ENCODE peak calls at places on chromosomes 6 and 20, in nine cellular contexts. One of them, this sample, is unnamed.

GRCh38 chr20:22545045-22545444 is 39.3 kb downstream of the FOXA2 start:
- DNase-seq in NCI-H226: no peak
- DNase-seq in cardiac muscle cell: no peak
- DNase-seq in brain microvascular endothelial cell: no peak
- DNase-seq in effector CD4-positive, alpha-beta T cell: no peak
- DNase-seq in stimulated activated naive B cell treated with anti-CD40 and anti-IgM and Interleukin-4, amounts not matched to agents 10 μg/mL and 1 μg/mL and 100 μg/mL, for 72 hours: no peak
- DNase-seq in progenitor cell of endocrine pancreas: no peak
- DNase-seq in RCC 7860: no peak
- DNase-seq in activated effector memory CD4-positive, alpha-beta T cell treated with anti-CD3 and anti-CD28 coated beads, Interleukin-2, amount 50 U/mL, for 16 hours: no peak
- DNase-seq in this sample: no peak

GRCh38 chr20:48563191-48563884 is 264.5 kb downstream of the PREX1 start:
- DNase-seq in NCI-H226: no peak
- DNase-seq in cardiac muscle cell: no peak
- DNase-seq in brain microvascular endothelial cell: no peak
- DNase-seq in effector CD4-positive, alpha-beta T cell: no peak
- DNase-seq in stimulated activated naive B cell treated with anti-CD40 and anti-IgM and Interleukin-4, amounts not matched to agents 10 μg/mL and 1 μg/mL and 100 μg/mL, for 72 hours: no peak
- DNase-seq in progenitor cell of endocrine pancreas: no peak
- DNase-seq in RCC 7860: no peak
- DNase-seq in activated effector memory CD4-positive, alpha-beta T cell treated with anti-CD3 and anti-CD28 coated beads, Interleukin-2, amount 50 U/mL, for 16 hours: no peak
- DNase-seq in this sample: no peak

GRCh38 chr6:20438462-20439070 is 36.9 kb downstream of the E2F3 start:
- DNase-seq in NCI-H226: no peak
- DNase-seq in cardiac muscle cell: no peak
- DNase-seq in brain microvascular endothelial cell: no peak
- DNase-seq in effector CD4-positive, alpha-beta T cell: no peak
- DNase-seq in stimulated activated naive B cell treated with anti-CD40 and anti-IgM and Interleukin-4, amounts not matched to agents 10 μg/mL and 1 μg/mL and 100 μg/mL, for 72 hours: no peak
- DNase-seq in progenitor cell of endocrine pancreas: no peak
- DNase-seq in RCC 7860: no peak
- DNase-seq in activated effector memory CD4-positive, alpha-beta T cell treated with anti-CD3 and anti-CD28 coated beads, Interleukin-2, amount 50 U/mL, for 16 hours: no peak
- DNase-seq in this sample: no peak

GRCh38 chr20:62285722-62286121 is 17.1 kb upstream of the ADRM1 start:
- DNase-seq in NCI-H226: no peak
- DNase-seq in cardiac muscle cell: no peak
- DNase-seq in brain microvascular endothelial cell: no peak
- DNase-seq in effector CD4-positive, alpha-beta T cell: no peak
- DNase-seq in stimulated activated naive B cell treated with anti-CD40 and anti-IgM and Interleukin-4, amounts not matched to agents 10 μg/mL and 1 μg/mL and 100 μg/mL, for 72 hours: no peak
- DNase-seq in progenitor cell of endocrine pancreas: no peak
- DNase-seq in RCC 7860: no peak
- DNase-seq in activated effector memory CD4-positive, alpha-beta T cell treated with anti-CD3 and anti-CD28 coated beads, Interleukin-2, amount 50 U/mL, for 16 hours: no peak
- DNase-seq in this sample: no peak

GRCh38 chr20:36062799-36063198 is 91.7 kb upstream of the EPB41L1 start:
- DNase-seq in NCI-H226: no peak
- DNase-seq in cardiac muscle cell: no peak
- DNase-seq in brain microvascular endothelial cell: peak; percentile 40
- DNase-seq in effector CD4-positive, alpha-beta T cell: no peak
- DNase-seq in stimulated activated naive B cell treated with anti-CD40 and anti-IgM and Interleukin-4, amounts not matched to agents 10 μg/mL and 1 μg/mL and 100 μg/mL, for 72 hours: no peak
- DNase-seq in progenitor cell of endocrine pancreas: no peak
- DNase-seq in RCC 7860: no peak
- DNase-seq in activated effector memory CD4-positive, alpha-beta T cell treated with anti-CD3 and anti-CD28 coated beads, Interleukin-2, amount 50 U/mL, for 16 hours: no peak
- DNase-seq in this sample: no peak

GRCh38 chr6:137277971-137278602 is 58.9 kb upstream of the IFNGR1 start:
- DNase-seq in NCI-H226: peak; percentile 71
- DNase-seq in cardiac muscle cell: peak; percentile 45
- DNase-seq in brain microvascular endothelial cell: peak; percentile 90
- DNase-seq in effector CD4-positive, alpha-beta T cell: no peak
- DNase-seq in stimulated activated naive B cell treated with anti-CD40 and anti-IgM and Interleukin-4, amounts not matched to agents 10 μg/mL and 1 μg/mL and 100 μg/mL, for 72 hours: no peak
- DNase-seq in progenitor cell of endocrine pancreas: no peak
- DNase-seq in RCC 7860: peak; percentile 88
- DNase-seq in activated effector memory CD4-positive, alpha-beta T cell treated with anti-CD3 and anti-CD28 coated beads, Interleukin-2, amount 50 U/mL, for 16 hours: no peak
- DNase-seq in this sample: peak; percentile 95

GRCh38 chr6:2783188-2783957 is 18.2 kb downstream of the WRNIP1 start:
- DNase-seq in NCI-H226: no peak
- DNase-seq in cardiac muscle cell: no peak
- DNase-seq in brain microvascular endothelial cell: no peak
- DNase-seq in effector CD4-positive, alpha-beta T cell: no peak
- DNase-seq in stimulated activated naive B cell treated with anti-CD40 and anti-IgM and Interleukin-4, amounts not matched to agents 10 μg/mL and 1 μg/mL and 100 μg/mL, for 72 hours: no peak
- DNase-seq in progenitor cell of endocrine pancreas: no peak
- DNase-seq in RCC 7860: no peak
- DNase-seq in activated effector memory CD4-positive, alpha-beta T cell treated with anti-CD3 and anti-CD28 coated beads, Interleukin-2, amount 50 U/mL, for 16 hours: no peak
- DNase-seq in this sample: peak; percentile 64

GRCh38 chr20:39036011-39036410 is 73.9 kb downstream of the DHX35 start:
- DNase-seq in NCI-H226: no peak
- DNase-seq in cardiac muscle cell: no peak
- DNase-seq in brain microvascular endothelial cell: peak; percentile 9
- DNase-seq in effector CD4-positive, alpha-beta T cell: no peak
- DNase-seq in stimulated activated naive B cell treated with anti-CD40 and anti-IgM and Interleukin-4, amounts not matched to agents 10 μg/mL and 1 μg/mL and 100 μg/mL, for 72 hours: no peak
- DNase-seq in progenitor cell of endocrine pancreas: no peak
- DNase-seq in RCC 7860: no peak
- DNase-seq in activated effector memory CD4-positive, alpha-beta T cell treated with anti-CD3 and anti-CD28 coated beads, Interleukin-2, amount 50 U/mL, for 16 hours: no peak
- DNase-seq in this sample: no peak

GRCh38 chr20:56439784-56440291 is 27.8 kb downstream of the CASS4 start:
- DNase-seq in NCI-H226: peak; percentile 88
- DNase-seq in cardiac muscle cell: peak; percentile 99
- DNase-seq in brain microvascular endothelial cell: peak; percentile 96
- DNase-seq in effector CD4-positive, alpha-beta T cell: no peak
- DNase-seq in stimulated activated naive B cell treated with anti-CD40 and anti-IgM and Interleukin-4, amounts not matched to agents 10 μg/mL and 1 μg/mL and 100 μg/mL, for 72 hours: no peak
- DNase-seq in progenitor cell of endocrine pancreas: no peak
- DNase-seq in RCC 7860: peak; percentile 15
- DNase-seq in activated effector memory CD4-positive, alpha-beta T cell treated with anti-CD3 and anti-CD28 coated beads, Interleukin-2, amount 50 U/mL, for 16 hours: peak; percentile 58
- DNase-seq in this sample: peak; percentile 30

GRCh38 chr6:4021862-4022715 is 56.8 kb downstream of the FAM217A start:
- DNase-seq in NCI-H226: no peak
- DNase-seq in cardiac muscle cell: no peak
- DNase-seq in brain microvascular endothelial cell: no peak
- DNase-seq in effector CD4-positive, alpha-beta T cell: no peak
- DNase-seq in stimulated activated naive B cell treated with anti-CD40 and anti-IgM and Interleukin-4, amounts not matched to agents 10 μg/mL and 1 μg/mL and 100 μg/mL, for 72 hours: no peak
- DNase-seq in progenitor cell of endocrine pancreas: no peak
- DNase-seq in RCC 7860: no peak
- DNase-seq in activated effector memory CD4-positive, alpha-beta T cell treated with anti-CD3 and anti-CD28 coated beads, Interleukin-2, amount 50 U/mL, for 16 hours: no peak
- DNase-seq in this sample: no peak

GRCh38 chr6:158357570-158358216 is 45.4 kb downstream of the TULP4 start:
- DNase-seq in NCI-H226: no peak
- DNase-seq in cardiac muscle cell: no peak
- DNase-seq in brain microvascular endothelial cell: no peak
- DNase-seq in effector CD4-positive, alpha-beta T cell: no peak
- DNase-seq in stimulated activated naive B cell treated with anti-CD40 and anti-IgM and Interleukin-4, amounts not matched to agents 10 μg/mL and 1 μg/mL and 100 μg/mL, for 72 hours: no peak
- DNase-seq in progenitor cell of endocrine pancreas: no peak
- DNase-seq in RCC 7860: no peak
- DNase-seq in activated effector memory CD4-positive, alpha-beta T cell treated with anti-CD3 and anti-CD28 coated beads, Interleukin-2, amount 50 U/mL, for 16 hours: no peak
- DNase-seq in this sample: no peak

GRCh38 chr20:37235065-37235464 is 26.5 kb downstream of the GHRH start:
- DNase-seq in NCI-H226: no peak
- DNase-seq in cardiac muscle cell: no peak
- DNase-seq in brain microvascular endothelial cell: no peak
- DNase-seq in effector CD4-positive, alpha-beta T cell: no peak
- DNase-seq in stimulated activated naive B cell treated with anti-CD40 and anti-IgM and Interleukin-4, amounts not matched to agents 10 μg/mL and 1 μg/mL and 100 μg/mL, for 72 hours: no peak
- DNase-seq in progenitor cell of endocrine pancreas: no peak
- DNase-seq in RCC 7860: no peak
- DNase-seq in activated effector memory CD4-positive, alpha-beta T cell treated with anti-CD3 and anti-CD28 coated beads, Interleukin-2, amount 50 U/mL, for 16 hours: no peak
- DNase-seq in this sample: no peak

GRCh38 chr20:44110816-44111568 is 76.0 kb downstream of the JPH2 start:
- DNase-seq in NCI-H226: no peak
- DNase-seq in cardiac muscle cell: no peak
- DNase-seq in brain microvascular endothelial cell: no peak
- DNase-seq in effector CD4-positive, alpha-beta T cell: no peak
- DNase-seq in stimulated activated naive B cell treated with anti-CD40 and anti-IgM and Interleukin-4, amounts not matched to agents 10 μg/mL and 1 μg/mL and 100 μg/mL, for 72 hours: no peak
- DNase-seq in progenitor cell of endocrine pancreas: no peak
- DNase-seq in RCC 7860: no peak
- DNase-seq in activated effector memory CD4-positive, alpha-beta T cell treated with anti-CD3 and anti-CD28 coated beads, Interleukin-2, amount 50 U/mL, for 16 hours: no peak
- DNase-seq in this sample: no peak

GRCh38 chr6:153024401-153025017 is 22.0 kb upstream of the MTRF1L start:
- DNase-seq in NCI-H226: peak; percentile 31
- DNase-seq in cardiac muscle cell: peak; percentile 66
- DNase-seq in brain microvascular endothelial cell: peak; percentile 71
- DNase-seq in effector CD4-positive, alpha-beta T cell: peak; percentile 33
- DNase-seq in stimulated activated naive B cell treated with anti-CD40 and anti-IgM and Interleukin-4, amounts not matched to agents 10 μg/mL and 1 μg/mL and 100 μg/mL, for 72 hours: peak; percentile 24
- DNase-seq in progenitor cell of endocrine pancreas: peak; percentile 22
- DNase-seq in RCC 7860: peak; percentile 26
- DNase-seq in activated effector memory CD4-positive, alpha-beta T cell treated with anti-CD3 and anti-CD28 coated beads, Interleukin-2, amount 50 U/mL, for 16 hours: peak; percentile 63
- DNase-seq in this sample: peak; percentile 78

GRCh38 chr6:169962604-169963469 is 211.4 kb downstream of the ERMARD start:
- DNase-seq in NCI-H226: no peak
- DNase-seq in cardiac muscle cell: no peak
- DNase-seq in brain microvascular endothelial cell: no peak
- DNase-seq in effector CD4-positive, alpha-beta T cell: no peak
- DNase-seq in stimulated activated naive B cell treated with anti-CD40 and anti-IgM and Interleukin-4, amounts not matched to agents 10 μg/mL and 1 μg/mL and 100 μg/mL, for 72 hours: no peak
- DNase-seq in progenitor cell of endocrine pancreas: no peak
- DNase-seq in RCC 7860: no peak
- DNase-seq in activated effector memory CD4-positive, alpha-beta T cell treated with anti-CD3 and anti-CD28 coated beads, Interleukin-2, amount 50 U/mL, for 16 hours: peak; percentile 58
- DNase-seq in this sample: no peak

GRCh38 chr20:33437141-33437911 is 6.2 kb downstream of the SNTA1 start:
- DNase-seq in NCI-H226: no peak
- DNase-seq in cardiac muscle cell: peak; percentile 83
- DNase-seq in brain microvascular endothelial cell: peak; percentile 69
- DNase-seq in effector CD4-positive, alpha-beta T cell: no peak
- DNase-seq in stimulated activated naive B cell treated with anti-CD40 and anti-IgM and Interleukin-4, amounts not matched to agents 10 μg/mL and 1 μg/mL and 100 μg/mL, for 72 hours: no peak
- DNase-seq in progenitor cell of endocrine pancreas: no peak
- DNase-seq in RCC 7860: no peak
- DNase-seq in activated effector memory CD4-positive, alpha-beta T cell treated with anti-CD3 and anti-CD28 coated beads, Interleukin-2, amount 50 U/mL, for 16 hours: no peak
- DNase-seq in this sample: no peak

GRCh38 chr6:137357263-137357947 is 136.8 kb downstream of the OLIG3 start:
- DNase-seq in NCI-H226: no peak
- DNase-seq in cardiac muscle cell: no peak
- DNase-seq in brain microvascular endothelial cell: no peak
- DNase-seq in effector CD4-positive, alpha-beta T cell: no peak
- DNase-seq in stimulated activated naive B cell treated with anti-CD40 and anti-IgM and Interleukin-4, amounts not matched to agents 10 μg/mL and 1 μg/mL and 100 μg/mL, for 72 hours: no peak
- DNase-seq in progenitor cell of endocrine pancreas: no peak
- DNase-seq in RCC 7860: no peak
- DNase-seq in activated effector memory CD4-positive, alpha-beta T cell treated with anti-CD3 and anti-CD28 coated beads, Interleukin-2, amount 50 U/mL, for 16 hours: no peak
- DNase-seq in this sample: no peak

GRCh38 chr6:35327349-35328027 is 14.9 kb upstream of the PPARD start:
- DNase-seq in NCI-H226: no peak
- DNase-seq in cardiac muscle cell: peak; percentile 64
- DNase-seq in brain microvascular endothelial cell: peak; percentile 56
- DNase-seq in effector CD4-positive, alpha-beta T cell: peak; percentile 72
- DNase-seq in stimulated activated naive B cell treated with anti-CD40 and anti-IgM and Interleukin-4, amounts not matched to agents 10 μg/mL and 1 μg/mL and 100 μg/mL, for 72 hours: peak; percentile 55
- DNase-seq in progenitor cell of endocrine pancreas: peak; percentile 26
- DNase-seq in RCC 7860: no peak
- DNase-seq in activated effector memory CD4-positive, alpha-beta T cell treated with anti-CD3 and anti-CD28 coated beads, Interleukin-2, amount 50 U/mL, for 16 hours: peak; percentile 90
- DNase-seq in this sample: peak; percentile 76

GRCh38 chr6:47724300-47724699 is 25.9 kb downstream of the ADGRF4 start:
- DNase-seq in NCI-H226: no peak
- DNase-seq in cardiac muscle cell: no peak
- DNase-seq in brain microvascular endothelial cell: no peak
- DNase-seq in effector CD4-positive, alpha-beta T cell: no peak
- DNase-seq in stimulated activated naive B cell treated with anti-CD40 and anti-IgM and Interleukin-4, amounts not matched to agents 10 μg/mL and 1 μg/mL and 100 μg/mL, for 72 hours: no peak
- DNase-seq in progenitor cell of endocrine pancreas: no peak
- DNase-seq in RCC 7860: no peak
- DNase-seq in activated effector memory CD4-positive, alpha-beta T cell treated with anti-CD3 and anti-CD28 coated beads, Interleukin-2, amount 50 U/mL, for 16 hours: no peak
- DNase-seq in this sample: no peak

GRCh38 chr6:44514576-44515193 is 127.2 kb downstream of the CDC5L start:
- DNase-seq in NCI-H226: no peak
- DNase-seq in cardiac muscle cell: no peak
- DNase-seq in brain microvascular endothelial cell: no peak
- DNase-seq in effector CD4-positive, alpha-beta T cell: no peak
- DNase-seq in stimulated activated naive B cell treated with anti-CD40 and anti-IgM and Interleukin-4, amounts not matched to agents 10 μg/mL and 1 μg/mL and 100 μg/mL, for 72 hours: no peak
- DNase-seq in progenitor cell of endocrine pancreas: no peak
- DNase-seq in RCC 7860: no peak
- DNase-seq in activated effector memory CD4-positive, alpha-beta T cell treated with anti-CD3 and anti-CD28 coated beads, Interleukin-2, amount 50 U/mL, for 16 hours: no peak
- DNase-seq in this sample: no peak

GRCh38 chr6:105087571-105088211 is 92.1 kb downstream of the POPDC3 start:
- DNase-seq in NCI-H226: no peak
- DNase-seq in cardiac muscle cell: peak; percentile 76
- DNase-seq in brain microvascular endothelial cell: peak; percentile 40
- DNase-seq in effector CD4-positive, alpha-beta T cell: no peak
- DNase-seq in stimulated activated naive B cell treated with anti-CD40 and anti-IgM and Interleukin-4, amounts not matched to agents 10 μg/mL and 1 μg/mL and 100 μg/mL, for 72 hours: no peak
- DNase-seq in progenitor cell of endocrine pancreas: no peak
- DNase-seq in RCC 7860: peak; percentile 50
- DNase-seq in activated effector memory CD4-positive, alpha-beta T cell treated with anti-CD3 and anti-CD28 coated beads, Interleukin-2, amount 50 U/mL, for 16 hours: no peak
- DNase-seq in this sample: peak; percentile 45

GRCh38 chr6:156850356-156850755 is 73.2 kb downstream of the ARID1B start:
- DNase-seq in NCI-H226: no peak
- DNase-seq in cardiac muscle cell: no peak
- DNase-seq in brain microvascular endothelial cell: no peak
- DNase-seq in effector CD4-positive, alpha-beta T cell: no peak
- DNase-seq in stimulated activated naive B cell treated with anti-CD40 and anti-IgM and Interleukin-4, amounts not matched to agents 10 μg/mL and 1 μg/mL and 100 μg/mL, for 72 hours: no peak
- DNase-seq in progenitor cell of endocrine pancreas: no peak
- DNase-seq in RCC 7860: no peak
- DNase-seq in activated effector memory CD4-positive, alpha-beta T cell treated with anti-CD3 and anti-CD28 coated beads, Interleukin-2, amount 50 U/mL, for 16 hours: no peak
- DNase-seq in this sample: no peak

GRCh38 chr6:138105880-138106664 is 1.1 kb downstream of the PERP start:
- DNase-seq in NCI-H226: no peak
- DNase-seq in cardiac muscle cell: no peak
- DNase-seq in brain microvascular endothelial cell: no peak
- DNase-seq in effector CD4-positive, alpha-beta T cell: no peak
- DNase-seq in stimulated activated naive B cell treated with anti-CD40 and anti-IgM and Interleukin-4, amounts not matched to agents 10 μg/mL and 1 μg/mL and 100 μg/mL, for 72 hours: no peak
- DNase-seq in progenitor cell of endocrine pancreas: no peak
- DNase-seq in RCC 7860: no peak
- DNase-seq in activated effector memory CD4-positive, alpha-beta T cell treated with anti-CD3 and anti-CD28 coated beads, Interleukin-2, amount 50 U/mL, for 16 hours: no peak
- DNase-seq in this sample: peak; percentile 92

GRCh38 chr6:159874475-159874874 is 16.3 kb upstream of the MAS1 start:
- DNase-seq in NCI-H226: no peak
- DNase-seq in cardiac muscle cell: peak; percentile 80
- DNase-seq in brain microvascular endothelial cell: peak; percentile 15
- DNase-seq in effector CD4-positive, alpha-beta T cell: no peak
- DNase-seq in stimulated activated naive B cell treated with anti-CD40 and anti-IgM and Interleukin-4, amounts not matched to agents 10 μg/mL and 1 μg/mL and 100 μg/mL, for 72 hours: no peak
- DNase-seq in progenitor cell of endocrine pancreas: no peak
- DNase-seq in RCC 7860: no peak
- DNase-seq in activated effector memory CD4-positive, alpha-beta T cell treated with anti-CD3 and anti-CD28 coated beads, Interleukin-2, amount 50 U/mL, for 16 hours: no peak
- DNase-seq in this sample: no peak

GRCh38 chr6:68719761-68720160 is 84.7 kb downstream of the ADGRB3 start:
- DNase-seq in NCI-H226: no peak
- DNase-seq in cardiac muscle cell: no peak
- DNase-seq in brain microvascular endothelial cell: no peak
- DNase-seq in effector CD4-positive, alpha-beta T cell: no peak
- DNase-seq in stimulated activated naive B cell treated with anti-CD40 and anti-IgM and Interleukin-4, amounts not matched to agents 10 μg/mL and 1 μg/mL and 100 μg/mL, for 72 hours: no peak
- DNase-seq in progenitor cell of endocrine pancreas: no peak
- DNase-seq in RCC 7860: no peak
- DNase-seq in activated effector memory CD4-positive, alpha-beta T cell treated with anti-CD3 and anti-CD28 coated beads, Interleukin-2, amount 50 U/mL, for 16 hours: no peak
- DNase-seq in this sample: no peak

GRCh38 chr6:163387317-163387716 is 27.2 kb upstream of the QKI start:
- DNase-seq in NCI-H226: no peak
- DNase-seq in cardiac muscle cell: peak; percentile 17
- DNase-seq in brain microvascular endothelial cell: no peak
- DNase-seq in effector CD4-positive, alpha-beta T cell: no peak
- DNase-seq in stimulated activated naive B cell treated with anti-CD40 and anti-IgM and Interleukin-4, amounts not matched to agents 10 μg/mL and 1 μg/mL and 100 μg/mL, for 72 hours: no peak
- DNase-seq in progenitor cell of endocrine pancreas: no peak
- DNase-seq in RCC 7860: no peak
- DNase-seq in activated effector memory CD4-positive, alpha-beta T cell treated with anti-CD3 and anti-CD28 coated beads, Interleukin-2, amount 50 U/mL, for 16 hours: no peak
- DNase-seq in this sample: no peak

GRCh38 chr6:43687437-43688347 is at the start of gene MRPS18A:
- DNase-seq in NCI-H226: peak; percentile 80
- DNase-seq in cardiac muscle cell: peak; percentile 75
- DNase-seq in brain microvascular endothelial cell: peak; percentile 76
- DNase-seq in effector CD4-positive, alpha-beta T cell: peak; percentile 71
- DNase-seq in stimulated activated naive B cell treated with anti-CD40 and anti-IgM and Interleukin-4, amounts not matched to agents 10 μg/mL and 1 μg/mL and 100 μg/mL, for 72 hours: peak; percentile 74
- DNase-seq in progenitor cell of endocrine pancreas: peak; percentile 54
- DNase-seq in RCC 7860: peak; percentile 50
- DNase-seq in activated effector memory CD4-positive, alpha-beta T cell treated with anti-CD3 and anti-CD28 coated beads, Interleukin-2, amount 50 U/mL, for 16 hours: peak; percentile 93
- DNase-seq in this sample: peak; percentile 87

GRCh38 chr6:118530942-118531341 is 17.2 kb upstream of the PLN start:
- DNase-seq in NCI-H226: no peak
- DNase-seq in cardiac muscle cell: no peak
- DNase-seq in brain microvascular endothelial cell: no peak
- DNase-seq in effector CD4-positive, alpha-beta T cell: no peak
- DNase-seq in stimulated activated naive B cell treated with anti-CD40 and anti-IgM and Interleukin-4, amounts not matched to agents 10 μg/mL and 1 μg/mL and 100 μg/mL, for 72 hours: no peak
- DNase-seq in progenitor cell of endocrine pancreas: no peak
- DNase-seq in RCC 7860: no peak
- DNase-seq in activated effector memory CD4-positive, alpha-beta T cell treated with anti-CD3 and anti-CD28 coated beads, Interleukin-2, amount 50 U/mL, for 16 hours: no peak
- DNase-seq in this sample: no peak

GRCh38 chr6:32668226-32668747 is 1.8 kb upstream of the HLA-DQB1 start:
- DNase-seq in NCI-H226: peak; percentile 84
- DNase-seq in cardiac muscle cell: peak; percentile 34
- DNase-seq in brain microvascular endothelial cell: no peak
- DNase-seq in effector CD4-positive, alpha-beta T cell: peak; percentile 28
- DNase-seq in stimulated activated naive B cell treated with anti-CD40 and anti-IgM and Interleukin-4, amounts not matched to agents 10 μg/mL and 1 μg/mL and 100 μg/mL, for 72 hours: peak; percentile 79
- DNase-seq in progenitor cell of endocrine pancreas: no peak
- DNase-seq in RCC 7860: peak; percentile 79
- DNase-seq in activated effector memory CD4-positive, alpha-beta T cell treated with anti-CD3 and anti-CD28 coated beads, Interleukin-2, amount 50 U/mL, for 16 hours: peak; percentile 81
- DNase-seq in this sample: peak; percentile 10

GRCh38 chr20:4828830-4829493 is 107.3 kb downstream of the PRND start:
- DNase-seq in NCI-H226: no peak
- DNase-seq in cardiac muscle cell: no peak
- DNase-seq in brain microvascular endothelial cell: no peak
- DNase-seq in effector CD4-positive, alpha-beta T cell: no peak
- DNase-seq in stimulated activated naive B cell treated with anti-CD40 and anti-IgM and Interleukin-4, amounts not matched to agents 10 μg/mL and 1 μg/mL and 100 μg/mL, for 72 hours: no peak
- DNase-seq in progenitor cell of endocrine pancreas: no peak
- DNase-seq in RCC 7860: no peak
- DNase-seq in activated effector memory CD4-positive, alpha-beta T cell treated with anti-CD3 and anti-CD28 coated beads, Interleukin-2, amount 50 U/mL, for 16 hours: no peak
- DNase-seq in this sample: no peak